ENCODE peak calls at places on chromosomes 12 and 14, in ten cellular contexts. X, C, U, B, G, N, H, R, F and Q are unnamed samples.
A peak's percentile ranks its signal among the peaks of the same experiment; 100 is the strongest.

GRCh38 chr14:65422093-65422834 is 9.7 kb downstream of the FUT8 start:
- DNase-seq in F (no peak), U (no peak), G (no peak), H (no peak), B (no peak), R (no peak), C (no peak), N (no peak), X (no peak), Q (no peak)

GRCh38 chr12:93173178-93173957 is 204.4 kb upstream of the NUDT4 start:
- DNase-seq in H (no peak), U (no peak), N (no peak), B (no peak), R (peak; percentile 69), G (no peak), C (no peak), F (no peak), X (no peak), Q (no peak)

GRCh38 chr12:39605501-39605900 is 14.1 kb downstream of the ABCD2 start:
- DNase-seq in R (peak; percentile 4), B (no peak), U (no peak), X (peak; percentile 62), F (no peak), N (no peak), H (no peak), C (no peak), G (no peak), Q (no peak)

GRCh38 chr12:8033153-8034044 is 883 bp downstream of the FOXJ2 start:
- DNase-seq in F (no peak), X (no peak), B (peak; percentile 28), N (peak; percentile 64), R (peak; percentile 76), G (peak; percentile 42), C (peak; percentile 73), H (no peak), U (peak; percentile 52), Q (peak; percentile 24)

GRCh38 chr12:72876092-72876491 is 603.9 kb downstream of the TRHDE start:
- DNase-seq in U (no peak), X (no peak), C (no peak), R (no peak), H (no peak), G (no peak), N (no peak), F (no peak), B (no peak), Q (no peak)

GRCh38 chr12:52575948-52576347 is 2.3 kb upstream of the KRT74 start:
- DNase-seq in G (no peak), H (no peak), B (no peak), U (no peak), X (no peak), R (no peak), F (no peak), N (no peak), C (no peak), Q (no peak)

GRCh38 chr14:36454599-36455240 is 65.3 kb downstream of the NKX2-1 start:
- DNase-seq in R (no peak), B (no peak), X (no peak), N (no peak), F (peak; percentile 20), G (no peak), C (no peak), H (no peak), U (no peak), Q (no peak)

GRCh38 chr14:65745396-65746190 is 333.1 kb downstream of the FUT8 start:
- DNase-seq in C (no peak), U (no peak), H (no peak), X (no peak), B (no peak), G (no peak), F (no peak), N (no peak), R (no peak), Q (no peak)

GRCh38 chr12:75260316-75260715 is 50.7 kb upstream of the KCNC2 start:
- DNase-seq in H (no peak), U (no peak), X (peak; percentile 40), R (no peak), F (no peak), C (no peak), N (no peak), B (no peak), G (no peak), Q (no peak)

GRCh38 chr14:101889898-101890297 is 74.5 kb upstream of the DYNC1H1 start:
- DNase-seq in X (no peak), U (no peak), B (no peak), G (no peak), H (no peak), R (peak; percentile 55), N (peak; percentile 7), F (no peak), C (no peak), Q (peak; percentile 11)

GRCh38 chr12:14369322-14369721 is 3.8 kb downstream of the ATF7IP start:
- DNase-seq in G (no peak), F (no peak), X (no peak), B (no peak), R (no peak), U (no peak), N (no peak), H (no peak), C (no peak), Q (no peak)

GRCh38 chr12:111597731-111598636 is 1.1 kb downstream of the ATXN2 start:
- DNase-seq in G (peak; percentile 66), F (peak; percentile 12), N (peak; percentile 70), H (peak; percentile 42), B (peak; percentile 11), U (peak; percentile 28), X (no peak), C (peak; percentile 66), R (peak; percentile 61), Q (no peak)

GRCh38 chr12:31588976-31589375 is 2.0 kb downstream of the DENND5B start:
- DNase-seq in C (no peak), G (no peak), B (no peak), H (no peak), X (no peak), R (peak; percentile 39), N (no peak), U (no peak), F (no peak), Q (no peak)

GRCh38 chr14:32417956-32418552 is 89.0 kb downstream of the AKAP6 start:
- DNase-seq in F (peak; percentile 83), N (no peak), X (peak; percentile 44), C (no peak), B (no peak), U (no peak), G (no peak), R (peak; percentile 83), H (no peak), Q (peak; percentile 32)

GRCh38 chr12:124636138-124636968 is 68.9 kb upstream of the NCOR2 start:
- DNase-seq in H (no peak), R (peak; percentile 76), F (peak; percentile 89), U (peak; percentile 60), C (no peak), N (peak; percentile 24), X (no peak), G (no peak), B (no peak), Q (peak; percentile 58)

GRCh38 chr12:11884661-11885060 is 186.1 kb upstream of the BCL2L14 start:
- DNase-seq in H (no peak), U (no peak), B (no peak), G (no peak), X (no peak), R (peak; percentile 49), C (no peak), F (peak; percentile 55), N (peak; percentile 70), Q (no peak)

GRCh38 chr12:108827941-108828340 is 29.4 kb downstream of the SSH1 start:
- DNase-seq in N (no peak), C (no peak), B (no peak), G (no peak), U (no peak), F (no peak), R (no peak), X (no peak), H (no peak), Q (no peak)

GRCh38 chr12:124369055-124369900 is 74.4 kb downstream of the RFLNA start:
- DNase-seq in H (no peak), U (no peak), G (no peak), N (no peak), B (no peak), R (peak; percentile 98), C (no peak), F (no peak), X (peak; percentile 40), Q (peak; percentile 89)